ENCODE peak calls at places on chromosome 6, in five cellular contexts. J, C, G, D and Q are unnamed samples.

GRCh38 chr6:32785781-32786533 is 22.6 kb upstream of the HLA-DQB2 start:
- DNase-seq in C (peak), J (peak), D (peak), G (peak), Q (peak)

GRCh38 chr6:52538252-52538905 is 38.5 kb downstream of the TRAM2 start:
- DNase-seq in G (peak), J (no peak), C (no peak), D (no peak), Q (no peak)

GRCh38 chr6:151690768-151691562 is 116.5 kb upstream of the ESR1 start:
- DNase-seq in C (no peak), G (peak), D (peak), J (peak), Q (no peak)

GRCh38 chr6:167678102-167679101 is 148.3 kb upstream of the AFDN start:
- DNase-seq in C (peak), D (no peak), G (no peak), J (no peak), Q (peak)

GRCh38 chr6:134240664-134241431 is 77.1 kb downstream of the SGK1 start:
- DNase-seq in C (no peak), D (peak), G (no peak), J (no peak), Q (no peak)

GRCh38 chr6:113882341-113882740 is 25.2 kb downstream of the MARCKS start:
- DNase-seq in G (no peak), D (no peak), J (no peak), C (no peak), Q (no peak)

GRCh38 chr6:113744886-113745285 is 112.3 kb upstream of the MARCKS start:
- DNase-seq in J (no peak), C (no peak), D (no peak), G (peak), Q (no peak)

GRCh38 chr6:15410126-15410391 is 164.2 kb downstream of the JARID2 start:
- DNase-seq in D (no peak), C (no peak), J (no peak), G (no peak), Q (no peak)

GRCh38 chr6:132763269-132763668 is 5.6 kb upstream of the VNN2 start:
- DNase-seq in J (peak), D (no peak), G (no peak), C (no peak), Q (no peak)

GRCh38 chr6:14804444-14805210 is 441.2 kb upstream of the JARID2 start:
- DNase-seq in J (no peak), D (peak), C (no peak), G (peak), Q (peak)

GRCh38 chr6:4396032-4396431 is 260.7 kb upstream of the ECI2 start:
- DNase-seq in J (no peak), C (no peak), D (no peak), G (no peak), Q (no peak)
- TF ChIP-seq CTCF in J (no peak), C (no peak), D (peak), G (no peak), Q (no peak)

GRCh38 chr6:108260809-108261569 is at the start of gene SNX3:
- DNase-seq in C (peak), D (peak), J (peak), G (peak), Q (peak)
- TF ChIP-seq CTCF in C (peak), D (peak), J (no peak), G (no peak), Q (no peak)

GRCh38 chr6:6091608-6092002 is 84.9 kb upstream of the NRN1 start:
- DNase-seq in D (no peak), J (no peak), G (no peak), C (no peak), Q (no peak)
- TF ChIP-seq CTCF in D (no peak), J (no peak), G (no peak), C (no peak), Q (no peak)

GRCh38 chr6:35735452-35735851 is 1.4 kb upstream of the ARMC12 start:
- DNase-seq in J (no peak), C (no peak), D (no peak), G (no peak), Q (no peak)

GRCh38 chr6:35736982-35737412 is at the start of gene ARMC12:
- DNase-seq in D (no peak), J (no peak), G (no peak), C (no peak), Q (peak)

GRCh38 chr6:35733633-35734032 is 3.2 kb upstream of the ARMC12 start:
- DNase-seq in D (no peak), J (no peak), C (no peak), G (no peak), Q (no peak)

GRCh38 chr6:35737413-35738211 is 780 bp downstream of the ARMC12 start:
- DNase-seq in C (peak), G (peak), D (peak), J (peak), Q (peak)

GRCh38 chr6:35736293-35736894 is 438 bp upstream of the ARMC12 start:
- DNase-seq in J (peak), D (peak), C (peak), G (peak), Q (peak)
- TF ChIP-seq CTCF in J (peak), D (peak), C (peak), G (peak), Q (peak)

DNA sequence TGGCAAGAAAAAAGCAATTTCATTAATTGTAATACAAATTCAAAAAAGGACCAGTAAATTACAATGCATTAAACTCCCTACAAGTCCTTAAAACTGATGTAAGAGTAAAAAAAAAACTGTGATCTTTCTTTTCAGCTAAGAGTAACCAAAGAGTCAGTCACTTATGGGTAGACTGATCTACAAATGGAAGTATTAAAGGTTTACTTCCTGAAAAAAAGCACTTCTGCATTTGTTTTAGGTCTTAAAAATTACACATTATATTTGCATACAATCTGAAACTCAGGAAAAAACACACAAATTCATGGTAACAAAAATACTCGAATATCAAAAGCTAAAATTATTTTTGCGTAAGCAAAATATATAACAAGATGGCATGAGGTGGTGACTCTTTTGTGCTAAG is 23.5 kb downstream of the USP49 start:
- DNase-seq in G (no peak), J (no peak), D (no peak), C (no peak), Q (no peak)
- TF ChIP-seq CTCF in G (no peak), J (no peak), D (no peak), C (no peak), Q (no peak)

GRCh38 chr6:123967900-123968299 is 164.2 kb downstream of the NKAIN2 start:
- DNase-seq in C (peak), G (no peak), D (no peak), J (no peak), Q (no peak)

GRCh38 chr6:123962508-123962907 is 158.8 kb downstream of the NKAIN2 start:
- DNase-seq in C (no peak), D (peak), J (no peak), G (no peak), Q (no peak)

DNA sequence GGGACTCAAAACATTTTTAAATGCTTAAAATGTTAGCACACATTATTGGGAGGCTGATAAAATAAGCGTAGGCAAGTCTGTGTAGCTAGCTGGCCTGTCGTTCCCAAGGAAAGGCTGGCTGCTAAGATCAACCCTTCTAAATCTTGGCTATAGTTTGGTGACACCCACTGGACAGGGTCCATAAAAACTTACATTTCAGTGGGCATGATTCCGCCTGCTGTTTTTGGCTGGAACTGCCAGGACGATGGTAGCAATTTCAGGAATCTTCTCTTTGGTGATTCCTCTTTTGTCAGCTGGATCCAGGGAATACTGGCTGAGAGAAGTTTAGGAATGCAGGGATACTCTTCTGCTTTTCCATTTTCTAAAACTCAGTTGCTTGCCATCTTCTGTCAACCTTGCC is 162.2 kb downstream of the NKAIN2 start:
- DNase-seq in J (no peak), C (no peak), G (no peak), D (peak), Q (no peak)
- TF ChIP-seq CTCF in J (no peak), C (peak), G (no peak), D (peak), Q (peak)

DNA sequence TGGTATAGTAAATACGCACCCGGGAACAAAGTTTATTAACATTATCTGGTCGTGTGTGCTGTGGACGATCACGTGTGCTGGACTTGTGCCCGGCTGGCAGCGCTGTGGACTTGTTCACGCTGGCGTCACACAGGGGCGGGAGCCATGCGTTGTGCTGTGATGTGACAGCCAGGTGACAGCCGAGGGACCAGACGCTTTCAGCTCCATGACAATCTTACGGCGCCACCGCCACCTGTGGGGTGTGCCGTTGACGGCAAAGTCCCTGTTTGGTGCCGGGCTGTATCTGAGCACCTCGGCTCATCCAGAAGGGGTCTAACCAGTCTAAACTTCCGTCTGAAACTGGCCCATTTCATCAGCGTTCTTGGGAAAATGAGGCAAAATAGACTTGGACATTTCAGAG is 25.2 kb downstream of the DLL1 start:
- DNase-seq in G (no peak), J (no peak), D (no peak), C (no peak), Q (peak)
- TF ChIP-seq CTCF in G (no peak), J (no peak), D (no peak), C (no peak), Q (peak)

GRCh38 chr6:81238390-81238789 is 514.1 kb downstream of the TENT5A start:
- DNase-seq in D (no peak), G (peak), C (no peak), J (no peak), Q (no peak)
- TF ChIP-seq CTCF in D (no peak), G (no peak), C (no peak), J (no peak), Q (no peak)